ENCODE peak calls at places on chromosome 12, in nine cellular contexts. O is kidney tubule cell, X is Caki2, Y is H7, M is fibroblast of mammary gland, C is ELR, Z is mesendoderm, B is GM03348, S is uterus. L is an unnamed sample.

GRCh38 chr12:78712834-78713455 is 151.6 kb upstream of the SYT1 start:
- DNase-seq in O (no peak), X (no peak), Y (peak), M (no peak), C (no peak), Z (no peak), B (no peak), S (no peak), L (no peak)

GRCh38 chr12:96094201-96094600 is 58.8 kb upstream of the LTA4H start:
- DNase-seq in O (peak), X (no peak), Y (peak), M (no peak), C (peak), Z (peak), B (no peak), S (no peak), L (no peak)

GRCh38 chr12:42128327-42128726 is 16.3 kb downstream of the GXYLT1 start:
- DNase-seq in O (peak), X (peak), Y (no peak), M (peak), C (peak), Z (peak), B (peak), S (no peak), L (no peak)

GRCh38 chr12:76318773-76319594 is 29.2 kb downstream of the BBS10 start:
- DNase-seq in O (peak), X (no peak), Y (no peak), M (no peak), C (peak), Z (no peak), B (no peak), S (no peak), L (no peak)

GRCh38 chr12:95884998-95885397 is 26.2 kb downstream of the SNRPF start:
- DNase-seq in O (no peak), X (no peak), Y (no peak), M (no peak), C (peak), Z (peak), B (no peak), S (no peak), L (no peak)

GRCh38 chr12:118058881-118059644 is 1.9 kb downstream of the WSB2 start:
- DNase-seq in O (peak), X (no peak), Y (no peak), M (peak), C (peak), Z (no peak), B (peak), S (no peak), L (no peak)

GRCh38 chr12:6635856-6636521 is at the start of gene LPAR5:
- DNase-seq in O (peak), X (no peak), Y (peak), M (peak), C (peak), Z (no peak), B (peak), S (no peak), L (no peak)

GRCh38 chr12:64431791-64432190 is 20.1 kb upstream of the TBK1 start:
- DNase-seq in O (no peak), X (no peak), Y (no peak), M (peak), C (no peak), Z (no peak), B (no peak), S (no peak), L (no peak)

GRCh38 chr12:62131153-62131552 is 129.1 kb upstream of the USP15 start:
- DNase-seq in O (no peak), X (no peak), Y (no peak), M (no peak), C (no peak), Z (no peak), B (no peak), S (no peak), L (no peak)

GRCh38 chr12:5442251-5443006 is 10.5 kb downstream of the NTF3 start:
- DNase-seq in O (peak), X (peak), Y (peak), M (peak), C (peak), Z (peak), B (peak), S (no peak), L (no peak)

GRCh38 chr12:103249614-103250013 is 246.2 kb downstream of the C12orf42 start:
- DNase-seq in O (no peak), X (no peak), Y (no peak), M (no peak), C (no peak), Z (no peak), B (no peak), S (no peak), L (no peak)

GRCh38 chr12:78209851-78210493 is 379.3 kb downstream of the NAV3 start:
- DNase-seq in O (no peak), X (no peak), Y (no peak), M (peak), C (no peak), Z (no peak), B (peak), S (no peak), L (no peak)

GRCh38 chr12:116601524-116601923 is 42.3 kb downstream of the MAP1LC3B2 start:
- DNase-seq in O (peak), X (no peak), Y (no peak), M (peak), C (peak), Z (no peak), B (no peak), S (no peak), L (no peak)

GRCh38 chr12:71780207-71780822 is 25.7 kb downstream of the RAB21 start:
- DNase-seq in O (peak), X (peak), Y (peak), M (peak), C (peak), Z (peak), B (peak), S (no peak), L (no peak)

GRCh38 chr12:110102255-110102654 is 21.9 kb upstream of the IFT81 start:
- DNase-seq in O (peak), X (peak), Y (peak), M (peak), C (peak), Z (peak), B (peak), S (no peak), L (no peak)

GRCh38 chr12:121376754-121377697 is 22.9 kb upstream of the RNF34 start:
- DNase-seq in O (peak), X (peak), Y (no peak), M (no peak), C (no peak), Z (no peak), B (no peak), S (no peak), L (no peak)

GRCh38 chr12:30930238-30931010 is 3.9 kb downstream of the TSPAN11 start:
- DNase-seq in O (no peak), X (no peak), Y (no peak), M (no peak), C (no peak), Z (no peak), B (no peak), S (no peak), L (peak)

GRCh38 chr12:124457287-124458219 is 109.9 kb downstream of the NCOR2 start:
- DNase-seq in O (no peak), X (no peak), Y (no peak), M (peak), C (peak), Z (no peak), B (peak), S (peak), L (peak)

GRCh38 chr12:117486840-117487659 is 125.6 kb upstream of the NOS1 start:
- DNase-seq in O (peak), X (peak), Y (no peak), M (peak), C (peak), Z (peak), B (peak), S (no peak), L (no peak)

GRCh38 chr12:22765731-22766130 is 140.8 kb downstream of the ETNK1 start:
- DNase-seq in O (no peak), X (no peak), Y (no peak), M (no peak), C (no peak), Z (no peak), B (no peak), S (no peak), L (no peak)

GRCh38 chr12:112855375-112855774 is 51.4 kb upstream of the OAS1 start:
- DNase-seq in O (peak), X (no peak), Y (peak), M (no peak), C (peak), Z (peak), B (peak), S (no peak), L (peak)

GRCh38 chr12:116389990-116390655 is 112.6 kb upstream of the MED13L start:
- DNase-seq in O (peak), X (peak), Y (no peak), M (peak), C (peak), Z (no peak), B (peak), S (no peak), L (no peak)

GRCh38 chr12:43338848-43339526 is 213.0 kb downstream of the ADAMTS20 start:
- DNase-seq in O (peak), X (peak), Y (peak), M (peak), C (peak), Z (peak), B (peak), S (no peak), L (no peak)

GRCh38 chr12:104604070-104604994 is 147.6 kb downstream of the CHST11 start:
- DNase-seq in O (peak), X (peak), Y (peak), M (peak), C (peak), Z (peak), B (peak), S (peak), L (no peak)

GRCh38 chr12:8681129-8681902 is 16.5 kb upstream of the RIMKLB start:
- DNase-seq in O (peak), X (peak), Y (peak), M (peak), C (no peak), Z (peak), B (no peak), S (no peak), L (no peak)

GRCh38 chr12:18139989-18140596 is 50.1 kb upstream of the RERGL start:
- DNase-seq in O (peak), X (peak), Y (peak), M (peak), C (peak), Z (peak), B (peak), S (no peak), L (no peak)

GRCh38 chr12:96255077-96255476 is 60.9 kb downstream of the ELK3 start:
- DNase-seq in O (no peak), X (no peak), Y (no peak), M (peak), C (peak), Z (peak), B (peak), S (no peak), L (no peak)

L was measured in type B pancreatic cell.